ENCODE peak calls at places on chromosomes 7 and 10, in eight cellular contexts. V, U, M, C, Q, L, R and N are unnamed samples.

GRCh38 chr7:4361774-4362173 is 320.3 kb upstream of the FOXK1 start:
- DNase-seq in R (no peak), C (no peak), V (no peak), L (no peak), M (no peak), Q (no peak), U (no peak), N (no peak)

GRCh38 chr7:88229302-88229870 is 9.5 kb upstream of the SRI start:
- DNase-seq in V (no peak), Q (no peak), C (no peak), U (no peak), M (no peak), R (no peak), L (peak), N (no peak)

GRCh38 chr10:81894616-81895015 is 19.6 kb downstream of the NRG3 start:
- DNase-seq in Q (no peak), R (no peak), M (no peak), V (no peak), U (no peak), C (no peak), L (no peak), N (no peak)

GRCh38 chr10:63396123-63396719 is 69.6 kb downstream of the JMJD1C start:
- DNase-seq in Q (no peak), V (no peak), R (no peak), C (no peak), M (no peak), L (no peak), U (no peak), N (no peak)

GRCh38 chr7:66267249-66267648 is 62.1 kb downstream of the TPST1 start:
- DNase-seq in V (peak), L (no peak), Q (no peak), U (peak), R (no peak), C (no peak), M (no peak), N (no peak)

GRCh38 chr10:87750817-87751216 is 67.2 kb downstream of the ATAD1 start:
- DNase-seq in M (no peak), U (no peak), V (no peak), R (no peak), L (no peak), C (no peak), Q (no peak), N (peak)

GRCh38 chr7:90625562-90625961 is 29.4 kb downstream of the CDK14 start:
- DNase-seq in C (peak), V (no peak), R (no peak), M (no peak), Q (no peak), L (no peak), U (peak), N (no peak)

GRCh38 chr7:50347693-50348092 is 43.2 kb downstream of the IKZF1 start:
- DNase-seq in C (no peak), U (no peak), R (no peak), Q (no peak), M (no peak), V (no peak), L (no peak), N (no peak)

GRCh38 chr7:65438593-65438992 is 64.9 kb downstream of the ZNF92 start:
- DNase-seq in U (peak), L (no peak), M (peak), C (no peak), R (no peak), Q (no peak), V (no peak), N (no peak)

GRCh38 chr7:2247141-2247985 is 5.3 kb downstream of the NUDT1 start:
- DNase-seq in Q (no peak), C (no peak), M (no peak), U (no peak), R (no peak), L (no peak), V (no peak), N (peak)

GRCh38 chr7:158107806-158108205 is 479.8 kb downstream of the PTPRN2 start:
- DNase-seq in U (no peak), L (no peak), Q (no peak), V (no peak), C (no peak), R (no peak), M (no peak), N (no peak)

GRCh38 chr10:5643356-5643755 is 23.0 kb downstream of the ASB13 start:
- DNase-seq in L (no peak), R (no peak), U (no peak), M (no peak), C (no peak), Q (no peak), V (no peak), N (no peak)

GRCh38 chr7:94417921-94418320 is 23.2 kb downstream of the COL1A2 start:
- DNase-seq in L (no peak), Q (no peak), R (no peak), M (no peak), C (no peak), V (no peak), U (no peak), N (no peak)

GRCh38 chr7:108525327-108525984 is 479 bp downstream of the PNPLA8 start:
- DNase-seq in U (peak), V (no peak), C (no peak), R (no peak), M (peak), Q (no peak), L (peak), N (no peak)